ENCODE peak calls at places on chromosomes 1 and 21, in four cellular contexts. J is lower lobe of right lung, B is upper lobe of right lung, C is mesothelial cell of epicardium. X is an unnamed sample.

GRCh38 chr21:31999810-32000468 is 127.1 kb downstream of the HUNK start:
- DNase-seq in C (no peak), B (no peak), J (no peak), X (no peak)

GRCh38 chr21:34707876-34708325 is 39.1 kb downstream of the CLIC6 start:
- DNase-seq in J (no peak), C (no peak), B (no peak), X (no peak)

GRCh38 chr1:204670152-204670927 is 15.2 kb downstream of the LRRN2 start:
- DNase-seq in J (no peak), B (no peak), C (no peak), X (no peak)

GRCh38 chr1:55040953-55041494 is 1.7 kb downstream of the PCSK9 start:
- DNase-seq in C (no peak), J (no peak), B (no peak), X (no peak)

GRCh38 chr1:193786996-193787546 is 600.7 kb upstream of the B3GALT2 start:
- DNase-seq in C (no peak), B (no peak), J (no peak), X (no peak)

GRCh38 chr1:154193821-154194220 is 1.9 kb upstream of the TPM3 start:
- DNase-seq in C (no peak), J (no peak), B (no peak), X (no peak)

GRCh38 chr1:46757256-46757955 is 38.5 kb upstream of the EFCAB14 start:
- DNase-seq in C (no peak), B (peak), J (peak), X (no peak)

GRCh38 chr1:10631811-10632481 is 157.2 kb downstream of the PEX14 start:
- DNase-seq in B (peak), J (peak), C (no peak), X (peak)

GRCh38 chr1:11061652-11062365 is 2.0 kb upstream of the SRM start:
- DNase-seq in B (no peak), J (no peak), C (no peak), X (no peak)

GRCh38 chr1:233635765-233636502 is 22.0 kb downstream of the KCNK1 start:
- DNase-seq in C (no peak), B (no peak), J (no peak), X (no peak)

GRCh38 chr21:41767606-41768370 is 936 bp upstream of the RIPK4 start:
- DNase-seq in B (no peak), C (no peak), J (no peak), X (peak)

GRCh38 chr21:33884361-33885157 is 31.0 kb downstream of the ATP5PO start:
- DNase-seq in C (no peak), B (no peak), J (no peak), X (no peak)

GRCh38 chr1:186289943-186290560 is 85.0 kb downstream of the TPR start:
- DNase-seq in C (no peak), B (no peak), J (no peak), X (no peak)

GRCh38 chr1:96926176-96926575 is 204.6 kb downstream of the PTBP2 start:
- DNase-seq in B (no peak), C (no peak), J (no peak), X (no peak)

GRCh38 chr1:203031467-203031866 is 5.2 kb downstream of the PPFIA4 start:
- DNase-seq in J (no peak), C (no peak), B (no peak), X (no peak)

GRCh38 chr1:246565751-246566127 is 322 bp downstream of the TFB2M start:
- DNase-seq in J (no peak), C (no peak), B (no peak), X (no peak)

GRCh38 chr21:31201144-31201543 is 142.9 kb downstream of the TIAM1 start:
- DNase-seq in J (no peak), C (no peak), B (no peak), X (no peak)

GRCh38 chr1:107525961-107526360 is 385.1 kb downstream of the NTNG1 start:
- DNase-seq in C (no peak), B (no peak), J (no peak), X (no peak)

GRCh38 chr1:19357299-19357698 is 45.2 kb downstream of the SLC66A1 start:
- DNase-seq in B (no peak), C (no peak), J (no peak), X (no peak)

GRCh38 chr1:55127827-55128343 is 87.3 kb downstream of the USP24 start:
- DNase-seq in B (no peak), J (no peak), C (no peak), X (no peak)

GRCh38 chr1:110125810-110126209 is 13.6 kb downstream of the UBL4B start:
- DNase-seq in J (no peak), B (no peak), C (no peak), X (no peak)

GRCh38 chr1:218363141-218363540 is 18.0 kb downstream of the TGFB2 start:
- DNase-seq in B (no peak), C (no peak), J (no peak), X (no peak)

GRCh38 chr1:234647758-234648157 is 37.8 kb upstream of the IRF2BP2 start:
- DNase-seq in C (no peak), B (no peak), J (no peak), X (no peak)

GRCh38 chr1:36486436-36487335 is 4.0 kb upstream of the CSF3R start:
- DNase-seq in C (no peak), B (peak), J (peak), X (no peak)

GRCh38 chr1:83102630-83103071 is 896.3 kb downstream of the TTLL7 start:
- DNase-seq in B (no peak), J (no peak), C (no peak), X (no peak)

GRCh38 chr1:99447716-99448115 is 183.4 kb downstream of the PLPPR4 start:
- DNase-seq in C (no peak), J (no peak), B (no peak), X (no peak)

GRCh38 chr21:32693581-32693980 is 34.2 kb downstream of the SYNJ1 start:
- DNase-seq in C (no peak), J (no peak), B (no peak), X (no peak)

GRCh38 chr1:109803901-109804331 is 40.2 kb upstream of the EPS8L3 start:
- DNase-seq in J (no peak), C (no peak), B (no peak), X (peak)

GRCh38 chr1:204077979-204078696 is 5.2 kb downstream of the SOX13 start:
- DNase-seq in B (peak), J (peak), C (no peak), X (no peak)

GRCh38 chr1:186904361-186904760 is 75.6 kb downstream of the PLA2G4A start:
- DNase-seq in B (no peak), J (no peak), C (no peak), X (no peak)

GRCh38 chr1:37477946-37478345 is 3.6 kb downstream of the ZC3H12A start:
- DNase-seq in B (no peak), J (no peak), C (no peak), X (no peak)

GRCh38 chr1:219086956-219087469 is 86.7 kb upstream of the LYPLAL1 start:
- DNase-seq in J (no peak), B (no peak), C (no peak), X (no peak)

GRCh38 chr1:12592496-12592895 is 25.5 kb downstream of the DHRS3 start:
- DNase-seq in B (no peak), C (no peak), J (no peak), X (no peak)

GRCh38 chr21:45417256-45417950 is 12.4 kb downstream of the COL18A1 start:
- DNase-seq in C (no peak), B (no peak), J (peak), X (peak)

GRCh38 chr1:153749408-153750005 is 21.7 kb downstream of the INTS3 start:
- DNase-seq in C (peak), B (peak), J (peak), X (no peak)

GRCh38 chr1:224116131-224116530 is 2.2 kb downstream of the FBXO28 start:
- DNase-seq in J (no peak), C (no peak), B (no peak), X (no peak)
- TF ChIP-seq CTCF in J (peak), C (peak), B (peak), X (peak)

GRCh38 chr1:115041654-115042053 is 12.0 kb downstream of the TSHB start:
- DNase-seq in C (no peak), B (no peak), J (no peak), X (no peak)
- TF ChIP-seq CTCF in C (no peak), B (no peak), J (no peak), X (peak)

GRCh38 chr21:37547615-37547975 is 181.0 kb downstream of the DYRK1A start:
- DNase-seq in B (no peak), C (no peak), J (no peak), X (no peak)

GRCh38 chr21:37542512-37542911 is 175.9 kb downstream of the DYRK1A start:
- DNase-seq in C (no peak), B (no peak), J (no peak), X (no peak)

GRCh38 chr21:37548521-37548981 is 182.0 kb downstream of the DYRK1A start:
- DNase-seq in B (no peak), C (peak), J (no peak), X (no peak)

GRCh38 chr21:37546949-37547614 is 180.5 kb downstream of the DYRK1A start:
- DNase-seq in C (peak), B (no peak), J (no peak), X (no peak)

DNA sequence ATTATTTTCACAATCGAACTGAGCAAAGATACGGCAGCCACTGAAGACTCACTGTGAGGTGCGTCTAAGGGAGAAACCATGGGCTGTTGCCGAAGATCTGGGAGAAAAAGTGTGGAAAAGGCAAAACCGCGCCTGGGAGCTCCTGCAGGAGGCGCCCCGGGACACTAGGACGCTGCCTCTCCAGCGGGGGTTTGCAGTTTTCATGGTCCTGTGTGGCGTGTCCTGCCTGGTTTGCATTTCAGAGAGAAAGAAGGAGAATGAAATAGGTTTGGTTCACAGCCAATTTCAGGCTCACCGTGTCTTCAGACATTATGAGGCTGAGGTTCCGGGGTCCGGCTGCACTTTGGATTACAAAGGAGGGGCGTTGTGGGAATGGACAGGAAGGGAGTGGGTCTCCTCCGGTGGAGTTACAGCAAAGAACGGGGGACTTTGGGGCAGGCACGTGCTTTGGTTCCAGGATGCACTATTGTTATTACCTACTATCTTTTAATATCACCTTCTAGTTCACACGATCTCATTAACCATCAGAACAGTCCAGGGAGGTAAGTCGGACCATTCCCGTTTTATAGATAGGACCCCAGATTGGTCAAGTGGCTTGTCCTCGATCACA is 179.8 kb downstream of the DYRK1A start:
- DNase-seq in B (no peak), J (no peak), C (peak), X (no peak)
- TF ChIP-seq CTCF in B (no peak), J (no peak), C (no peak), X (no peak)

GRCh38 chr1:166017395-166017794 is 149.4 kb downstream of the FAM78B start:
- DNase-seq in J (no peak), C (no peak), B (no peak), X (no peak)
- TF ChIP-seq CTCF in J (no peak), C (no peak), B (no peak), X (no peak)

DNA sequence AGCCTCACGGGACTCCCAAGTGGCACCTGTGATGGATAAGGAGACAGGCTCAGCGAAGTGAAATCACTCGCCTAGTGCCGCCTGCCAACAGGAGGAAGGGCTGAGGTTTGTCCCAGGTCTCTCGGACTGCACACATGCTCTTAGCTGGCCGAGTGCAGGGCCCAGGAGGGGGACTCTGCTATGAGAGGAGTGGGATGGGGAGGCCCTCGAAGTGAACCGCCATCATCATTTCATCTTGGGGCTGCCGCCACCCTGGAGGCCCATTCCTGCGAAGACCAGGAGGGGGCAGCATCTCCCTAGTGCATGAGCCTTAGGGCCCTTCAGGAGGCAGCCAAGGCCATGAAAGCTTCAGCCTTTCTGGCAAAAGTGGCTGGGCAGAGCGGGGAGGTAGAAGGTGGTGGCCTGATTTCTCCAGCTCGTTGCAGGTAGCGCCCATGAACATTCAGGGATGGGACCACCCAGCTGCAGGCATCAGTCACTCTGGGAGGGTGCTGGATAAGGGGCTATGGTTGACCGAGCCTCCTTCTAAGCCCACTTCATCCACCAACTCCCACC is 17.3 kb upstream of the RASSF5 start:
- DNase-seq in J (peak), B (peak), C (peak), X (peak)
- TF ChIP-seq CTCF in J (peak), B (peak), C (peak), X (peak)

GRCh38 chr1:163875927-163876320 is 554.2 kb downstream of the NUF2 start:
- DNase-seq in J (no peak), B (no peak), C (no peak), X (no peak)
- TF ChIP-seq CTCF in J (no peak), B (no peak), C (no peak), X (no peak)

GRCh38 chr21:37210799-37211198 is 56.3 kb downstream of the VPS26C start:
- DNase-seq in C (no peak), J (no peak), B (no peak), X (no peak)
- TF ChIP-seq CTCF in C (no peak), J (no peak), B (no peak), X (no peak)

GRCh38 chr1:86419277-86419903 is 4.6 kb upstream of the CLCA2 start:
- DNase-seq in B (no peak), J (no peak), C (no peak), X (no peak)
- TF ChIP-seq CTCF in B (peak), J (peak), C (no peak), X (peak)

DNA sequence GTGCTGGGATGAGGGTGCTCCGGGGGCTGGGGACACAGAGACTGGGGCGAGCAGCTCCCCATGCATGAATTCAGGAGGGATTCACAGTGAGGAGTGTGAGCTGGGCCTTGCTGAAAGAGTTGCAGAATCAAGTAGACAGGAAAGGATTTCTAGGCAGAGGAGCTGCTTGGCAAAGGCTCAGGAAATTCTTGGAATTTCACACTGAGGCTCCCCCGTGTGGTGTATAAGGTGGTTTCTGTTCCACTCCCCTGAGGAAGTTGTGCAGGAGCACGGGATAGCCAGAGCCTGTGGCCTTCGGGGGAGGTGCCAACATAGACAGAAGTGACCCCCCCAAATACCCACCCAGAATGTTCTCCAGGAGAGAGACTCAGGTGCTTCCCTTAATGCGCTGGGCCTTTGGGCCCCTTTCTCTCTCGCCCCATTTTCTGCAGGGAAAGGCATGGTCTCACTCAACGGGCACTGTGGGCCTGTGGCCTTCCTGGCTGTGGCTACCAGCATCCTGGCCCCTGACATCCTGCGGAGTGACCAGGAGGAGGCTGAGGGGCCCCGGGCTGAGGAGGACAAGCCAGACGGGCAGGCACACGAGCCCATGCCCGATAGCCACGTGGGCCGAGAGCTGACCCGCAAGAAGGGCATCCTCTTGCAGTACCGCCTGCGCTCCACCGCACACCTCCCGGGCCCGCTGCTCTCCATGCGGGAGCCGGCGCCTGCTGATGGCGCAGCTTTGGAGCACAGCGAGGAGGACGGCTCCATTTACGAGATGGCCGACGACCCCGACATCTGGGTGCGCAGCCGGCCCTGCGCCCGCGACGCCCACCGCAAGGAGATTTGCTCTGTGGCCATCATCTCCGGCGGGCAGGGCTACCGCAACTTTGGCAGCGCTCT is 58.5 kb upstream of the ACTL8 start:
- DNase-seq in C (peak), J (no peak), B (no peak), X (no peak)
- TF ChIP-seq CTCF in C (peak), J (peak), B (peak), X (peak)

X was measured in chondrocyte.